ENCODE peak calls at places on chromosomes 13 and 19, in seven cellular contexts. I, R, B, U, N, Y and F are unnamed samples.

GRCh38 chr13:51488212-51488611 is 35.4 kb upstream of the INTS6 start:
- DNase-seq in B (no peak), I (no peak), Y (no peak), N (no peak), U (no peak), R (no peak), F (no peak)

GRCh38 chr13:92074658-92075057 is 676.2 kb downstream of the GPC5 start:
- DNase-seq in R (peak; percentile 35), U (no peak), Y (no peak), B (no peak), N (no peak), I (no peak), F (peak; percentile 68)

GRCh38 chr19:42412223-42412622 is 15.0 kb downstream of the LIPE start:
- DNase-seq in Y (no peak), I (no peak), R (no peak), U (no peak), N (no peak), B (no peak), F (peak; percentile 33)

GRCh38 chr13:98022210-98022609 is 68.7 kb downstream of the IPO5 start:
- DNase-seq in N (no peak), Y (no peak), B (peak; percentile 88), I (peak; percentile 65), U (no peak), R (peak; percentile 62), F (no peak)

GRCh38 chr19:13078897-13079541 is 23.6 kb downstream of the LYL1 start:
- DNase-seq in R (no peak), I (no peak), N (no peak), U (no peak), Y (no peak), B (no peak), F (no peak)

GRCh38 chr13:38348890-38349289 is 761 bp upstream of the UFM1 start:
- DNase-seq in Y (peak; percentile 11), R (peak; percentile 40), N (no peak), I (no peak), B (no peak), U (peak; percentile 3), F (no peak)

GRCh38 chr13:70723732-70724131 is 615.5 kb upstream of the KLHL1 start:
- DNase-seq in U (no peak), N (no peak), I (no peak), Y (no peak), B (no peak), R (peak; percentile 57), F (no peak)

GRCh38 chr19:3723883-3724282 is 15.7 kb downstream of the TJP3 start:
- DNase-seq in R (no peak), B (no peak), U (no peak), I (no peak), Y (no peak), N (no peak), F (peak; percentile 85)

GRCh38 chr19:38478273-38478971 is 44.9 kb downstream of the RYR1 start:
- DNase-seq in I (no peak), Y (peak; percentile 50), R (peak; percentile 11), B (no peak), U (no peak), N (no peak), F (peak; percentile 65)

GRCh38 chr19:58557253-58558065 is 952 bp downstream of the UBE2M start:
- DNase-seq in I (no peak), U (no peak), Y (peak; percentile 12), N (no peak), B (peak; percentile 60), R (no peak), F (no peak)